ENCODE peak calls at places on chromosomes 1 and 21, in ten cellular contexts. H is fibroblast of the aortic adventitia; G is activated CD8-positive, alpha-beta memory T cell treated with anti-CD3 and anti-CD28 coated beads, Interleukin-2, amount 10 ng/mL, durations not matched to agents 7 days and 5 days; N is HCEC 1CT; Z is breast epithelium; S is HTR-8/SVneo; T is LHCN-M2; F is T-helper 22 cell; L is Ammon's horn; K is AG04449. E is an unnamed sample.
A peak's percentile ranks its signal among the peaks of the same experiment; 100 is the strongest.

GRCh38 chr1:162666006-162666645 is 33.9 kb downstream of the DDR2 start:
- DNase-seq in H (peak; percentile 64), G (no peak), N (peak; percentile 51), Z (no peak), S (no peak), T (peak; percentile 33), F (no peak), L (no peak), K (no peak), E (no peak)

GRCh38 chr1:116408803-116409720 is 36.0 kb downstream of the ATP1A1 start:
- DNase-seq in H (no peak), G (no peak), N (no peak), Z (no peak), S (no peak), T (no peak), F (no peak), L (no peak), K (no peak), E (no peak)

GRCh38 chr21:34535886-34536285 is 23.9 kb upstream of the KCNE1 start:
- DNase-seq in H (no peak), G (no peak), N (no peak), Z (no peak), S (no peak), T (no peak), F (no peak), L (no peak), K (no peak), E (no peak)

GRCh38 chr1:162663086-162663485 is 30.8 kb downstream of the DDR2 start:
- DNase-seq in H (no peak), G (no peak), N (peak; percentile 54), Z (no peak), S (no peak), T (no peak), F (no peak), L (no peak), K (no peak), E (no peak)

GRCh38 chr1:78833491-78833890 is 173.0 kb downstream of the ADGRL4 start:
- DNase-seq in H (peak; percentile 77), G (no peak), N (peak; percentile 94), Z (no peak), S (peak; percentile 35), T (peak; percentile 94), F (no peak), L (no peak), K (no peak), E (peak; percentile 84)

GRCh38 chr1:79629414-79629813 is 622.9 kb upstream of the ADGRL4 start:
- DNase-seq in H (no peak), G (no peak), N (no peak), Z (no peak), S (no peak), T (no peak), F (no peak), L (no peak), K (no peak), E (no peak)

GRCh38 chr1:4044967-4045366 is 144.9 kb upstream of the C1orf174 start:
- DNase-seq in H (no peak), G (no peak), N (no peak), Z (no peak), S (no peak), T (no peak), F (no peak), L (no peak), K (no peak), E (no peak)

GRCh38 chr1:26603856-26604255 is 74.3 kb downstream of the RPS6KA1 start:
- DNase-seq in H (no peak), G (no peak), N (no peak), Z (no peak), S (no peak), T (no peak), F (no peak), L (no peak), K (no peak), E (no peak)

GRCh38 chr1:64920936-64921589 is 45.3 kb downstream of the JAK1 start:
- DNase-seq in H (peak; percentile 87), G (no peak), N (peak; percentile 86), Z (no peak), S (peak; percentile 31), T (peak; percentile 78), F (no peak), L (peak; percentile 13), K (no peak), E (peak; percentile 62)

GRCh38 chr1:975896-976683 is 5.8 kb downstream of the PERM1 start:
- DNase-seq in H (peak; percentile 16), G (no peak), N (peak; percentile 62), Z (peak; percentile 77), S (no peak), T (no peak), F (no peak), L (no peak), K (no peak), E (no peak)

GRCh38 chr1:154595621-154596020 is 12.4 kb downstream of the ADAR start:
- DNase-seq in H (peak; percentile 16), G (no peak), N (peak; percentile 64), Z (no peak), S (no peak), T (peak; percentile 30), F (no peak), L (no peak), K (no peak), E (peak; percentile 9)

GRCh38 chr1:41955461-41956159 is 36.9 kb upstream of the HIVEP3 start:
- DNase-seq in H (peak; percentile 83), G (peak; percentile 45), N (peak; percentile 22), Z (no peak), S (peak; percentile 62), T (peak; percentile 94), F (no peak), L (no peak), K (peak; percentile 72), E (peak; percentile 86)

GRCh38 chr1:229108598-229109201 is 162.2 kb upstream of the RAB4A start:
- DNase-seq in H (peak; percentile 4), G (no peak), N (no peak), Z (no peak), S (no peak), T (no peak), F (no peak), L (no peak), K (no peak), E (no peak)

GRCh38 chr1:6743189-6744101 is 41.8 kb upstream of the CAMTA1 start:
- DNase-seq in H (peak; percentile 92), G (peak; percentile 56), N (peak; percentile 79), Z (no peak), S (no peak), T (peak; percentile 80), F (no peak), L (peak; percentile 69), K (peak; percentile 28), E (peak; percentile 91)

GRCh38 chr1:9589144-9589718 is 520 bp downstream of the TMEM201 start:
- DNase-seq in H (peak; percentile 32), G (peak; percentile 67), N (peak; percentile 18), Z (peak; percentile 48), S (no peak), T (peak; percentile 31), F (peak; percentile 17), L (no peak), K (no peak), E (no peak)

GRCh38 chr1:192879416-192879815 is 70.6 kb downstream of the RGS2 start:
- DNase-seq in H (peak; percentile 18), G (no peak), N (no peak), Z (no peak), S (no peak), T (peak; percentile 54), F (no peak), L (no peak), K (no peak), E (no peak)

GRCh38 chr1:192976576-192976975 is 82.6 kb downstream of the UCHL5 start:
- DNase-seq in H (no peak), G (no peak), N (no peak), Z (no peak), S (no peak), T (no peak), F (no peak), L (no peak), K (no peak), E (no peak)

GRCh38 chr1:167175901-167176300 is 44.8 kb upstream of the POU2F1 start:
- DNase-seq in H (no peak), G (no peak), N (peak; percentile 80), Z (no peak), S (no peak), T (peak; percentile 63), F (no peak), L (no peak), K (no peak), E (no peak)

GRCh38 chr1:23745515-23745914 is 2.2 kb downstream of the ELOA start:
- DNase-seq in H (peak; percentile 60), G (no peak), N (peak; percentile 51), Z (no peak), S (peak; percentile 38), T (peak; percentile 41), F (no peak), L (no peak), K (no peak), E (no peak)

GRCh38 chr21:15007716-15008296 is 57.0 kb downstream of the NRIP1 start:
- DNase-seq in H (no peak), G (no peak), N (no peak), Z (no peak), S (no peak), T (no peak), F (no peak), L (no peak), K (no peak), E (no peak)

GRCh38 chr1:164577291-164577690 is 18.3 kb downstream of the PBX1 start:
- DNase-seq in H (no peak), G (no peak), N (no peak), Z (no peak), S (no peak), T (no peak), F (no peak), L (no peak), K (no peak), E (no peak)

GRCh38 chr1:147243228-147243685 is 773 bp downstream of the CHD1L start:
- DNase-seq in H (no peak), G (peak; percentile 63), N (no peak), Z (no peak), S (peak; percentile 18), T (no peak), F (no peak), L (peak; percentile 53), K (peak; percentile 49), E (no peak)

GRCh38 chr1:6258675-6259074 is 2.2 kb downstream of the GPR153 start:
- DNase-seq in H (no peak), G (no peak), N (no peak), Z (no peak), S (no peak), T (no peak), F (no peak), L (no peak), K (no peak), E (no peak)

GRCh38 chr1:36161656-36162531 is 5.9 kb downstream of the MAP7D1 start:
- DNase-seq in H (peak; percentile 33), G (peak; percentile 70), N (no peak), Z (no peak), S (no peak), T (no peak), F (peak; percentile 33), L (no peak), K (no peak), E (no peak)

GRCh38 chr1:37945743-37946702 is 830 bp downstream of the INPP5B start:
- DNase-seq in H (peak; percentile 97), G (no peak), N (peak; percentile 77), Z (no peak), S (no peak), T (peak; percentile 74), F (no peak), L (peak; percentile 27), K (peak; percentile 69), E (peak; percentile 88)

GRCh38 chr1:100458925-100459814 is 78.8 kb upstream of the GPR88 start:
- DNase-seq in H (peak; percentile 89), G (peak; percentile 83), N (peak; percentile 68), Z (peak; percentile 65), S (peak; percentile 32), T (peak; percentile 76), F (peak; percentile 32), L (peak; percentile 91), K (peak; percentile 26), E (peak; percentile 55)

GRCh38 chr1:209567788-209568187 is 15.7 kb upstream of the CAMK1G start:
- DNase-seq in H (peak; percentile 96), G (no peak), N (peak; percentile 85), Z (no peak), S (peak; percentile 54), T (peak; percentile 59), F (no peak), L (no peak), K (peak; percentile 44), E (peak; percentile 81)

GRCh38 chr21:44549525-44550211 is 1.6 kb downstream of the KRTAP10-2 start:
- DNase-seq in H (no peak), G (peak; percentile 32), N (no peak), Z (no peak), S (no peak), T (no peak), F (no peak), L (no peak), K (no peak), E (no peak)